ENCODE peak calls at places on chromosomes 4 and X, in four cellular contexts. B, W, L and T are unnamed samples.

GRCh38 chrX:20118065-20118824 is 1.5 kb upstream of the MAP7D2 start:
- DNase-seq in B (no peak), W (no peak), L (no peak), T (no peak)

GRCh38 chr4:174739576-174739975 is 89.5 kb downstream of the GLRA3 start:
- DNase-seq in L (no peak), B (no peak), W (no peak), T (no peak)

GRCh38 chr4:169274033-169274432 is 3.3 kb upstream of the SH3RF1 start:
- DNase-seq in B (no peak), W (no peak), L (no peak), T (no peak)

GRCh38 chrX:123199338-123199737 is 15.3 kb downstream of the GRIA3 start:
- DNase-seq in B (no peak), W (no peak), L (no peak), T (no peak)

GRCh38 chr4:6562931-6563901 is 11.8 kb upstream of the MAN2B2 start:
- DNase-seq in B (no peak), L (peak), W (peak), T (no peak)

GRCh38 chr4:108175966-108176365 is 7.2 kb upstream of the LEF1 start:
- DNase-seq in L (no peak), B (no peak), W (no peak), T (no peak)

GRCh38 chr4:165814256-165815010 is 58.6 kb upstream of the TLL1 start:
- DNase-seq in L (no peak), W (peak), B (no peak), T (no peak)

GRCh38 chr4:8114456-8115202 is 44.0 kb downstream of the ABLIM2 start:
- DNase-seq in W (no peak), B (no peak), L (peak), T (no peak)

GRCh38 chr4:185457136-185457535 is 14.4 kb downstream of the CCDC110 start:
- DNase-seq in B (no peak), W (no peak), L (no peak), T (no peak)

GRCh38 chr4:143389543-143390195 is 53.0 kb downstream of the GAB1 start:
- DNase-seq in W (peak), B (no peak), L (no peak), T (no peak)

DNA sequence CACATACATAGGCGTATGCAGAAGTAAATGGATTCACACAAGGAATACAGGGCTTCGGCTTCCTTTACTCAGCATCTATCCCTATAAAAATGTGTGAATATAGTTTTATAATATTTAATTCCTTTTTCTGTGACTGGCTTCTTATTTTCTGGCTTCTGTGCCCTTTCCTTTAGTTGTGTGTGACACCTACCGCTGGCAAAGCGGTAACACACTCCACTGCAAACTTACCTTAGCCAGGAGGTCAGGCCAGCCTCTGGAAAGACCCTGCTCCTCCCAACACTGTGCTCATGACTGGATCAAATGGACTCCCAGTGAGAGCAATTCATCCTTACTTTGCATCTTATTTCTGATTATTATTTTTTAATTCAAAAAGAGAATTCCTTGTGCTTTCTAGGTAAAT is 244.2 kb downstream of the ANK2 start:
- DNase-seq in L (no peak), W (peak), B (no peak), T (no peak)
- TF ChIP-seq CTCF in L (no peak), W (peak), B (no peak), T (peak)

GRCh38 chr4:139606600-139607301 is 50.7 kb upstream of the SETD7 start:
- DNase-seq in W (peak), B (no peak), L (no peak), T (no peak)
- TF ChIP-seq CTCF in W (no peak), B (no peak), L (no peak), T (peak)

GRCh38 chrX:107450823-107451509 is 1.5 kb downstream of the FRMPD3 start:
- DNase-seq in B (peak), L (no peak), W (no peak), T (no peak)
- TF ChIP-seq CTCF in B (peak), L (no peak), W (peak), T (peak)

GRCh38 chrX:21354725-21355124 is 19.5 kb upstream of the CNKSR2 start:
- DNase-seq in B (no peak), L (no peak), W (no peak), T (no peak)
- TF ChIP-seq CTCF in B (peak), L (no peak), W (no peak), T (no peak)